ENCODE peak calls at places on chromosome 16, in nine cellular contexts. K, G, Q, X, J, E, L, N and I are unnamed samples.

GRCh38 chr16:8627456-8627855 is 6.0 kb downstream of the METTL22 start:
- DNase-seq in L (no peak), K (no peak), J (no peak), X (no peak), E (no peak), N (no peak), Q (no peak), G (no peak), I (no peak)

GRCh38 chr16:57098188-57098841 is 5.9 kb downstream of the CPNE2 start:
- DNase-seq in Q (peak; percentile 52), E (no peak), N (peak; percentile 59), J (no peak), K (no peak), X (no peak), L (no peak), G (no peak), I (no peak)

GRCh38 chr16:9797306-9797705 is 384.9 kb downstream of the GRIN2A start:
- DNase-seq in N (no peak), L (no peak), K (no peak), J (no peak), G (no peak), E (peak; percentile 13), X (no peak), Q (no peak), I (peak; percentile 80)

GRCh38 chr16:3780570-3780969 is 63.2 kb upstream of the TRAP1 start:
- DNase-seq in L (no peak), E (peak; percentile 63), N (no peak), K (no peak), J (no peak), Q (peak; percentile 44), G (no peak), X (no peak), I (no peak)

GRCh38 chr16:47848481-47849109 is 307.2 kb downstream of the ABCC12 start:
- DNase-seq in N (no peak), J (peak; percentile 65), E (no peak), L (peak; percentile 13), G (no peak), Q (no peak), K (no peak), X (no peak), I (no peak)

GRCh38 chr16:51146256-51146924 is 4.7 kb downstream of the SALL1 start:
- DNase-seq in L (peak; percentile 63), Q (peak; percentile 11), X (no peak), N (no peak), K (no peak), J (peak; percentile 44), G (no peak), E (no peak), I (no peak)

GRCh38 chr16:4373909-4374742 is 2.5 kb downstream of the VASN start:
- DNase-seq in Q (no peak), K (no peak), J (peak; percentile 78), G (peak; percentile 79), X (peak; percentile 64), L (peak; percentile 99), N (peak; percentile 57), E (peak; percentile 68), I (peak; percentile 82)

GRCh38 chr16:28292731-28293588 is 635 bp downstream of the SBK1 start:
- DNase-seq in J (peak; percentile 88), K (no peak), G (peak; percentile 50), L (no peak), X (peak; percentile 11), N (peak; percentile 93), Q (no peak), E (no peak), I (no peak)

GRCh38 chr16:15782573-15783365 is 74.1 kb downstream of the MYH11 start:
- DNase-seq in K (no peak), N (peak; percentile 43), X (no peak), E (no peak), L (no peak), J (peak; percentile 90), G (no peak), Q (no peak), I (no peak)

GRCh38 chr16:67486805-67487204 is 3.5 kb upstream of the AGRP start:
- DNase-seq in N (no peak), J (no peak), Q (no peak), L (peak; percentile 44), G (no peak), X (no peak), K (no peak), E (no peak), I (no peak)

GRCh38 chr16:3702082-3702481 is 15.2 kb downstream of the TRAP1 start:
- DNase-seq in L (no peak), E (no peak), K (no peak), J (no peak), Q (no peak), X (no peak), N (no peak), G (no peak), I (no peak)

GRCh38 chr16:68420366-68420765 is 27.9 kb downstream of the SMPD3 start:
- DNase-seq in E (no peak), Q (no peak), X (no peak), G (no peak), L (no peak), J (no peak), N (no peak), K (no peak), I (no peak)

GRCh38 chr16:63315229-63315628 is 1279.0 kb upstream of the CDH8 start:
- DNase-seq in Q (no peak), G (no peak), X (no peak), N (no peak), J (no peak), K (no peak), L (no peak), E (peak; percentile 61), I (no peak)

GRCh38 chr16:14401839-14402115 is 228.3 kb downstream of the PARN start:
- DNase-seq in N (no peak), Q (no peak), E (peak; percentile 38), X (no peak), L (peak; percentile 36), G (no peak), K (no peak), J (no peak), I (no peak)

GRCh38 chr16:74753180-74753579 is 21.4 kb downstream of the FA2H start:
- DNase-seq in X (no peak), K (no peak), Q (no peak), J (no peak), L (no peak), N (no peak), E (no peak), G (no peak), I (no peak)

GRCh38 chr16:88287219-88287618 is 95.5 kb upstream of the ZNF469 start:
- DNase-seq in L (no peak), Q (peak; percentile 24), E (peak; percentile 68), X (no peak), K (no peak), G (no peak), J (no peak), N (no peak), I (peak; percentile 86)

GRCh38 chr16:57071840-57072541 is 20.4 kb upstream of the CPNE2 start:
- DNase-seq in J (no peak), X (no peak), N (no peak), G (no peak), L (peak; percentile 39), E (peak; percentile 44), K (no peak), Q (no peak), I (peak; percentile 25)

DNA sequence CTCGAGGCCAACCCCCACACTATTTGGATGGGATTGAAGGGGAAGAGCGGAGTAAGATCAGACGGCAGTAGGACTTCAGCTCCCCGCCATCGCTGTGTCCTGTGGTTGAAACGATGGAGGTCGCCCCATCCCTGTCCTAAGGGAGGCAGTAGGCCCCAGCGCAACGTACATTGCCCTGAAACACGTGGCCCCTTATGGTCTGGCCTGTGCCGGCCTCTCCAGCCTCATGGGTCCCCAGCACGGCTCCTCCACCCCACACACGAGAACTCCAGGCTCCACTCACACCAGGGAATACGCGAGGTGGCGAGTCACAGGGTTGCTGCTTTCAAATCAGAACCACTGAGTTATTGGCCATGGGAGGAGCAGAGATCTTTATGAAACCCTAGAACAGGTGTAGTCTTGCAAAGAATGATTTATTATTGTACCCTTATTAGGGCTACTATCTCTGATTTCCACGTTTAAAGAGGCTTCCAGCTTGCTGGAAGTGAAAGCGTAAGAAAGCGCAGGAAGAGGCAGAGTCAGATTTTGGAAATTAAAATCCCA is 669 bp upstream of the DCTPP1 start:
- DNase-seq in L (no peak), E (no peak), X (no peak), G (no peak), K (no peak), N (no peak), J (no peak), Q (no peak), I (no peak)
- TF ChIP-seq CTCF in L (no peak), E (no peak), X (no peak), G (peak; percentile 7), K (no peak), N (peak; percentile 52), J (peak; percentile 10), Q (peak; percentile 67), I (peak; percentile 18)

GRCh38 chr16:10981697-10982216 is 37.4 kb downstream of the CLEC16A start:
- DNase-seq in G (no peak), E (peak; percentile 53), L (no peak), K (no peak), J (no peak), N (peak; percentile 70), X (no peak), Q (peak; percentile 81), I (peak; percentile 37)
- TF ChIP-seq CTCF in G (no peak), E (peak; percentile 31), L (peak; percentile 23), K (no peak), J (peak; percentile 40), N (peak; percentile 75), X (no peak), Q (peak; percentile 94), I (no peak)

GRCh38 chr16:81885976-81886586 is 107.0 kb downstream of the PLCG2 start:
- DNase-seq in X (no peak), J (peak; percentile 60), K (no peak), Q (peak; percentile 67), N (peak; percentile 62), L (peak; percentile 47), E (peak; percentile 47), G (peak; percentile 19), I (peak; percentile 75)
- TF ChIP-seq CTCF in X (peak; percentile 51), J (peak; percentile 73), K (no peak), Q (peak; percentile 93), N (peak; percentile 83), L (peak; percentile 76), E (peak; percentile 69), G (peak; percentile 43), I (peak; percentile 79)

GRCh38 chr16:50133214-50133613 is 19.9 kb upstream of the TENT4B start:
- DNase-seq in X (no peak), L (no peak), G (no peak), Q (no peak), E (no peak), N (no peak), K (no peak), J (no peak), I (no peak)

GRCh38 chr16:50137268-50137667 is 15.8 kb upstream of the TENT4B start:
- DNase-seq in Q (no peak), L (no peak), G (no peak), X (no peak), E (no peak), J (no peak), K (no peak), N (no peak), I (no peak)

GRCh38 chr16:50139580-50139979 is 13.5 kb upstream of the TENT4B start:
- DNase-seq in J (no peak), Q (no peak), N (no peak), G (no peak), E (no peak), L (no peak), K (no peak), X (no peak), I (no peak)

DNA sequence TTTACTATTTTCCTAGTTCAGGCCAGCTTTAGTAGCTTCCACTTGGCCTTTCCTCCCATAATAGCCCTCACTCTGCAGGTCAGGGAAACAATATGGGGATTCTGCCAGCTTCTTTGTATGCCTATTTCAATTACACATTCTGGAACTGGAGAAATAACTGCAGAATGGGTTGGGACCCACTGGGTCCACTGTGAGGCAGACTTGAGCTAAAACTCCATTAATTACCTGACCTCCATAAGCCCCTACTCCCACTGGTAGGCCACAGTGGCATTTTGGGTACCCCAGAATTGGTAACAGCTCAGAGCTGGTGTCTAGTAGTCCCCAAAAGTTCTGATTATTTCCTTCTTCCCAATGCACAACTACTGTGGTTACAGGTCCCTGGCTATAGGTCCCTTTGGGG is 16.7 kb upstream of the TENT4B start:
- DNase-seq in Q (no peak), N (no peak), J (no peak), L (no peak), G (no peak), K (no peak), X (no peak), E (no peak), I (no peak)
- TF ChIP-seq CTCF in Q (peak; percentile 53), N (peak; percentile 48), J (peak; percentile 30), L (peak; percentile 16), G (no peak), K (no peak), X (no peak), E (no peak), I (no peak)